ENCODE peak calls at places on chromosomes 12 and 14, in six cellular contexts. D is right lobe of liver, K is uterus, Q is heart left ventricle, R is H1, C is IMR-90. J is an unnamed sample. For H3K27me3, the result is how much of the 10 kb centered on the place peaks cover.

GRCh38 chr12:25840678-25841077 is 117.8 kb upstream of the RASSF8 start:
- DNase-seq in C (peak), Q (no peak), R (no peak), K (no peak), D (no peak), J (no peak)

GRCh38 chr14:75886661-75887348 is 95.0 kb downstream of the TGFB3 start:
- DNase-seq in Q (no peak), C (no peak), D (no peak), R (no peak), K (no peak), J (no peak)

GRCh38 chr12:71639341-71639760 is 24.3 kb downstream of the ZFC3H1 start:
- DNase-seq in D (no peak), Q (no peak), C (no peak), R (no peak), K (no peak), J (no peak)

GRCh38 chr12:19031032-19031431 is 98.5 kb upstream of the PLEKHA5 start:
- DNase-seq in C (peak), R (no peak), K (no peak), Q (no peak), D (no peak), J (no peak)

GRCh38 chr14:29993148-29993547 is 65.5 kb upstream of the PRKD1 start:
- DNase-seq in C (no peak), D (no peak), K (no peak), R (no peak), Q (no peak), J (no peak)

GRCh38 chr12:9039397-9039977 is 50.1 kb downstream of the KLRG1 start:
- DNase-seq in C (peak), R (no peak), K (no peak), D (no peak), Q (no peak), J (no peak)

GRCh38 chr14:81222694-81223093 is 1.9 kb upstream of the GTF2A1 start:
- DNase-seq in Q (no peak), C (no peak), K (no peak), R (no peak), D (no peak), J (no peak)

GRCh38 chr12:118346895-118347294 is 25.8 kb downstream of the TAOK3 start:
- DNase-seq in C (no peak), D (no peak), Q (no peak), R (no peak), K (no peak), J (no peak)

GRCh38 chr12:131766382-131767107 is 55.7 kb downstream of the SFSWAP start:
- DNase-seq in D (no peak), C (no peak), K (no peak), Q (no peak), R (no peak), J (no peak)

GRCh38 chr14:104031384-104031783 is 54.1 kb upstream of the ASPG start:
- DNase-seq in R (no peak), Q (no peak), C (no peak), K (no peak), D (no peak), J (no peak)

GRCh38 chr12:104049278-104050257 is at the start of gene GLT8D2:
- DNase-seq in Q (peak), K (peak), D (peak), C (peak), R (peak), J (peak)

GRCh38 chr14:32939254-32940065 is 781 bp downstream of the NPAS3 start:
- DNase-seq in K (peak), D (peak), Q (peak), C (peak), R (peak), J (peak)

GRCh38 chr14:68982581-68982980 is 3.5 kb upstream of the ACTN1 start:
- DNase-seq in Q (no peak), C (peak), R (no peak), D (no peak), K (no peak), J (no peak)

GRCh38 chr12:51666696-51667095 is 75.7 kb downstream of the SCN8A start:
- DNase-seq in R (no peak), D (no peak), K (no peak), C (peak), Q (no peak), J (no peak)

GRCh38 chr12:3632256-3633240 is 120.4 kb downstream of the CRACR2A start:
- DNase-seq in R (no peak), Q (no peak), K (no peak), D (no peak), C (no peak), J (no peak)

GRCh38 chr14:99966030-99966429 is 99.2 kb upstream of the EVL start:
- DNase-seq in R (no peak), Q (no peak), D (no peak), C (no peak), K (no peak), J (no peak)

GRCh38 chr12:104802198-104802597 is 155.9 kb downstream of the SLC41A2 start:
- DNase-seq in K (no peak), D (no peak), C (no peak), Q (no peak), R (no peak), J (no peak)

GRCh38 chr12:93245543-93245942 is 132.2 kb upstream of the NUDT4 start:
- DNase-seq in D (no peak), C (no peak), R (no peak), Q (no peak), K (no peak), J (no peak)

GRCh38 chr14:91279354-91279753 is 34.9 kb upstream of the GPR68 start:
- DNase-seq in Q (no peak), K (no peak), D (no peak), C (no peak), R (no peak), J (no peak)

GRCh38 chr12:31585271-31585670 is 5.7 kb downstream of the DENND5B start:
- DNase-seq in K (no peak), C (peak), D (no peak), R (no peak), Q (no peak), J (no peak)

GRCh38 chr12:42469355-42470006 is 120.1 kb downstream of the PRICKLE1 start:
- DNase-seq in K (no peak), D (no peak), R (no peak), C (no peak), Q (no peak), J (no peak)

GRCh38 chr12:111838353-111838752 is 3.7 kb upstream of the MAPKAPK5 start:
- DNase-seq in D (no peak), K (no peak), C (no peak), R (no peak), Q (no peak), J (no peak)

DNA sequence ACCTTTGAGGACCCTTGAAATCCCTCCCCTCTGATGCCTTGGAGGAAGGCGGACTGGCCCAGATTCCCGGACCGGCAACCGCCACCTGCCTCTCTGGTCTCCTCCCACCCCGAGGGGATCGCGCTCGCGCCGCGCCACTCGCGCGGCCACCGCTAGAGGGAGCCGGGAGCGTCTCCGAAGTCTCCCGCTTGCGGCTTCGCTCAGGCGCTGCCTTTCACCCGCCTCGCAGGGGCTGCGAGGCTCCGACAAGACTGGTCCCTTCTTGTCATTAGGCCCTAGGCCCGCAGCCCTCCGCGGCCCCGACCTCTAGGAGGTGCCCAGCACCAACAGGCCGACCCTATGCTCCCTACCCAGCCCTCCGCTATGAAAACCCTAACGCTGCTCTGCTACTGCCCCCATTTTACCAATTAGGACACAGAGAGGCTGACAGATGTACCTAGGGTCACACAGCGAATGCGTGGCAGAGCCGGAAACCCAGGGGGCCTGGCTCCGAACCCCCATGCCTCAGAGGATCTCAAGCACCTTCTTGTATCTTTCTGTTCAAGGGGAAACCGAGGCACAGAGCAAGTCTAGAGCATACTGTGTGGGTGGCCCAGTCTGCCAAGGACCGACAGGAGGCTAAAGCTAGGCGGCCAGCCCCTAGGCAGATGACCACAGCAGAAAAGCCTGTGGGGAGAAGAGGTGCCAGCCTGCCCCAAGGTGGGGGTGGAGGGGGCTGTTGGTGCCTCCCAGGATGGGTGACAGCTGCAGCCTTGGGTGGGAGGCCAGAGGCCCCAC is 21.4 kb upstream of the VSX2 start:
- DNase-seq in C (peak), Q (peak), R (peak), K (peak), D (peak), J (peak)
- H3K4me3 ChIP-seq in C (no peak), Q (peak), R (no peak), K (no peak), D (no peak), J (no peak)

DNA sequence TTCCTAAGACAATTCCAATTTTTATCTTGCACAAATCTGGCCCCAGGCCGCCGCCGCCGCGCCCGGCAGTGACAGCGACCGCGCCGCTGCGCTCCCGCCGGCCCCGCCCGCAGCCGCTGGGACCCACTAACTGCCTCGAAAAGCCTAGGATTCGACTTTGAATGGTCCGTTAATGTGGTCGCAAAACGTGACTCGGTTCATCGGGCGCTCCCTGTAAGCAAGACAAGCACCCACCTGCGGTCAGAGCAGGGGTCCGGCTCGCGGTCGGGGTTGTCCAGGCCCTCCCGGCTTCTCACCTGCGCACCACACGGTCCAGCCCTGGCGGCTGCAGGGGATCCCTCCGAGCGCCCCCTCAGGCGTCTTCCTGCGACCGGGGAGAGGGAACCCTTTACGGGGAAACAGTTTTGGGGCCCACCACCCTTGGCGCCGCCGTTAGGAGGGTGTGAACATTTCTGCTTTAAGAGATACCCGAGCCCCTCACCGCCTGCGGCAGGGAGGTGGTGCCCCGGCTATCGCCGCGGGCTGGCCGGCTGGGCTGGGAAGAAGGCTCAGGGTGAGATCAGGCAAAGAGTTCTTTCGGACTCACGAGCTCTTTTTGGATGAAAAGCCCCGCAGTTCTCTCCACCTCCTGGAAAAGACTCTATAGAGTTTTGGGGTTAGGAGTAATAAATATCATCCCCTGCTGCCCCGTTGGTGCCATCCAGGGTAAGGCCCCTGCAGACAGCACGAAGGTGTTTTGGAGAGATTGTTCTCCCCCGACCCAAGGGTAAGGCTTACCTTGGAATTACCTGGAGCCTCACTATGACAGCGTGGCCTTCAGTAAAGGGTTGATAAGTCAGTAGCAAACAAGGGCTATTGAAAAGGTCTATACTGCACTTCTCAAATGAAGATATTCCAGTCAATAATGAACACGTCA is 13.6 kb upstream of the FOXJ2 start:
- DNase-seq in K (no peak), D (no peak), C (no peak), R (peak), Q (no peak), J (no peak)
- H3K27me3 ChIP-seq in K (under half), D (under half), C (under half), R (under half), Q (under half), J (under half)

DNA sequence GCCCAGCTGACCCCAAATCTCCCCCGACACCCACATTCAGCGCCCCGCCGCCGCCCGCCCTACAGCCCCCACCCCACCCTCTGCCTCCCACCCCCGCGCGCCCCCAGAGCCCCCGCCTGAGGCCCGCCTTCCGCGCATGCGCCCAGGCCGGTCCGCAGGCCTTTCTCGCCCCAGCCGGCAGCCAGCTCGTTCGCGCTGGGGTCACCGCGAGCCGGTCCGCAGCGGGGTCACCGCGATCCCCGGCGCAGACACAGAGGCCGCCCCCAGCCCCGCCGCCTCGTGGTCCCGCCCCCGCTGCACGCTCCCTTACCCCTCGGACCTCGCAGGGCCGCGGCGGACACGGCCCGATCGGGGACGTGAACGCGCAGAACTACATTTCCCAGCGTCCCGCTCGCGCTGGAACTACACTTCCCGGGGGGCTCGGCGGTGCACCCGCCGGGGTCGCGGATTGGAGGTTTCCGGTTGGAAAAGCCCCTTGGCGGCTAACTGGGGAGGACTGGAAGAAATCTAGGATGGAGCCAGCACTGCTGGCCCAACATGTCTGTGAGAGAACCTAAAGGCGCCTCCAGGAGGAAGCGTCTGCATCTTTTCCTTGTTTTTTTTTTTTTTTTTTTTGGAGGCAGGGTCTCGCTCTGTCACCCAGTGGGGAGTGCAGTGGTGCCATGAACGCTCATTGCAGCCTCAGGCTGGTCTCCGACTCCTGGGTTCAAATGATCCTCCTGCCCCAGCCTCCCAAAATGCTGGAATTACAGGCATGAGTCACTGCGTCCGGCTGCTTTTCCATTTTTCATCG is at the start of gene ZNF605:
- DNase-seq in C (peak), D (peak), R (peak), Q (peak), K (peak), J (peak)
- TF ChIP-seq POLR2A in C (no peak), D (peak), R (no peak), Q (peak), K (no peak), J (no peak)

DNA sequence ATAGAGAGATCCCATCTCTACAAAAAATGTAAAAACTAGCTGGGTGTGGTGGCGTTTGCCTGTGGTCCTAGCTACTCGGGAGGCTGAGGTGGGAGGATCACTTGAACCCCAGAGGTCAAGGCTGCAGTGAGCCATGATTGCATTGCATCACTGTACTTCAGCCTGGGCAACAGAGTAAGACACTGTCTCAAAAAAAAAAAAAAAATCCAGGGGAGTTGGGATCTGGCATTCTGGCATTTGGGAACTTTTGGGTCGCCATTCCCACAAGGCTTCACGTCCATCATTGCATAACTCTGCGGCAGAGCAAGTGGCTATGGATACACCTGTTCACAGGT is 34.7 kb upstream of the FAM181A start:
- DNase-seq in R (no peak), D (no peak), Q (no peak), C (no peak), K (no peak), J (no peak)
- H3K4me3 ChIP-seq in R (no peak), D (no peak), Q (no peak), C (no peak), K (no peak), J (no peak)

GRCh38 chr12:90331821-90332220 is 623.2 kb downstream of the CCER1 start:
- DNase-seq in C (no peak), K (no peak), R (no peak), Q (no peak), D (no peak), J (no peak)
- H3K27me3 ChIP-seq in C (under half), K (under half), R (under half), Q (under half), D (under half), J (under half)

DNA sequence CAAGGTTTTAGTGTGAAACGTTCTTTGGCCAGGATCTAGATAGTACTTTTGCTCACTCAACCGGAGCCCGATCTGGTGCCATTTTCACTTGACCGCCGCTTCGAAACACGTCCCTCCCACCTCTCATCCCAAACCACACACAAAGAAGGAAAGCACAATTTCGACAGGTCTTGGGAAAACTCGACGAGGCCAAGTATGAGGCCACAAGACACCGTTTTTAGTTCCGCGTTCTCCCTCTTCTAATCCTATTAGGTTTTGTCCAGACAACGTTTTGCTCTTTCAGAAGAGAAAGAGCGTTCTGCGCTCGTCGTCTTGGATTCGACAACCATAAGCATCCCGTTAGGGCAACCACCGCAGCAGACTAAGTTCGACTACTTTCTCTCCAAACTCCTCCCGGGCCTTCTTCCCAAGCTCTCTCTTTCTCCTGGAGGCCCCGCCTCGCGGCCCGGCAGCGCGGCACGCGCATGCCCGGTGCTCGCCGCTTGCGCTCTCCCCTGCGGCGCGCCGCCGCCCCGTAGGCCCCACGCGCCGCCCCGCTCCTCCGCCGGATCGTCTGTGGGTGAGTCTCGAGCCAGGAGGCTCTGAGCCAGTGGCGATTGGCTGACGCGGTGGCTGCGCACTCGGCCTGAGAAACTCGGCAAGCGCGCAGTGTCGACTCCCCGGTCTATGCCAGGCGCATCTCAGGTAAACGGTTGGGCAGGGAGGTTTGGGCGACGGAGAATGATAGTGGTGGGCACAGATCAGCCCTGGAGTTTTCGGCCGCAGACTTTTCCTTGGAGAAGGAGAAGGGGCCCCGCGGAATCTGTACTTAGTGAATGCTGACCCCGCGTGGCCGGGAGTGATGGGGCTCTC is at the start of gene MIPOL1:
- DNase-seq in K (peak), R (peak), D (peak), C (peak), Q (peak), J (peak)
- TF ChIP-seq POLR2A in K (peak), R (peak), D (peak), C (peak), Q (peak), J (peak)

DNA sequence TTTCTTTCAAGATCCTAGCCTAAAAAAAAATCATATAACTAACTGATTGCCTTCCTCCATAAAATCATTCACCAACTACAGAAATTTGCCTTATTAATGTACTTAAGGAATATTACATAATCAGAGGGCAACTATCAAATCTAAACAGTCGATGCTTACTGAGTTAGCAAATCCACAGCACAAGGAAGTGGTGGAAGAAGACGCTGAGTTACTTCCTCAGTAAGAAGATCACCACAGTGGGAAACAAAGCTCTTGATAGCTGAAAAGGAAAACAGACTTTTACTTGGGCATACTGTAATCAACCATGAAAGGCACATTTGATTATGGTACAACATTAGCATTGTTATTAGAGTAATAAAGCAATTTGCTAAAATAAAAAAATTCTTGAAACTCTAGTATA is 48.7 kb downstream of the HEATR5A start:
- DNase-seq in K (no peak), C (no peak), Q (no peak), D (no peak), R (no peak), J (no peak)
- H3K4me3 ChIP-seq in K (no peak), C (no peak), Q (no peak), D (no peak), R (no peak), J (no peak)

DNA sequence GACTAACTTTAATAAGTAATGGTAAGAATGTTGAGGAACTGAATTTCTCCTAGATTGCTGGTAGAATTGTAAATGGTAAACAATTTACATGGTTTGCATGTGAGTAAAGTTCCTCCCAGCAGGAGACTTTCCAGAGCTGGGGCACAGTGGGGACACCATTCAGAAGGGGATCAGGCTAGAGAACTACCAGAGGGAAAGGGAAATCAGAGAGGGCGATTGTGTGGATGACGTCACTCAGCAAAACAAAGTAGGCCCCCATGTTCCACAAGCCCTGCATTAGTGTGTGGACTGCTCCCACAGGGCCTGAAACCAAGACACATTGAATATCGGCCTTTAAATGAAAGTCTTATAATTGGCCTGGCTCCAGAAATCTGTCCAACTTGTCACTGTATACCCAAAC is 9.5 kb downstream of the RNASE11 start:
- DNase-seq in R (peak), K (no peak), Q (no peak), C (no peak), D (no peak), J (no peak)
- H3K27me3 ChIP-seq in R (under half), K (under half), Q (under half), C (under half), D (under half), J (under half)